ENCODE peak calls at places on chromosome 22, in nine cellular contexts. X, L, O, B, Z, A, T, J and I are unnamed samples.

GRCh38 chr22:49307071-49307830 is 520.4 kb downstream of the BRD1 start:
- DNase-seq in X (no peak), L (no peak), O (no peak), B (no peak), Z (no peak), A (no peak), T (no peak), J (no peak), I (no peak)

GRCh38 chr22:37352481-37352880 is 70.2 kb downstream of the CYTH4 start:
- DNase-seq in X (no peak), L (no peak), O (no peak), B (no peak), Z (no peak), A (no peak), T (no peak), J (no peak), I (no peak)

GRCh38 chr22:48299124-48299523 is 1528.5 kb downstream of the BRD1 start:
- DNase-seq in X (no peak), L (no peak), O (no peak), B (no peak), Z (no peak), A (no peak), T (no peak), J (no peak), I (no peak)

GRCh38 chr22:36510966-36511881 is 4.4 kb upstream of the FOXRED2 start:
- DNase-seq in X (no peak), L (no peak), O (peak), B (peak), Z (peak), A (no peak), T (no peak), J (peak), I (peak)

GRCh38 chr22:50734343-50734771 is 3.6 kb upstream of the ACR start:
- DNase-seq in X (no peak), L (no peak), O (no peak), B (no peak), Z (no peak), A (no peak), T (no peak), J (no peak), I (no peak)

GRCh38 chr22:23137905-23138520 is 3.8 kb downstream of the RSPH14 start:
- DNase-seq in X (no peak), L (no peak), O (peak), B (no peak), Z (no peak), A (no peak), T (no peak), J (no peak), I (no peak)

GRCh38 chr22:49737101-49737551 is 90.5 kb downstream of the BRD1 start:
- DNase-seq in X (no peak), L (no peak), O (no peak), B (no peak), Z (no peak), A (no peak), T (no peak), J (no peak), I (no peak)

GRCh38 chr22:19579880-19580279 is 55.7 kb upstream of the CLDN5 start:
- DNase-seq in X (peak), L (no peak), O (no peak), B (no peak), Z (no peak), A (peak), T (no peak), J (no peak), I (no peak)

GRCh38 chr22:23542933-23543332 is 37.2 kb downstream of the IGLL1 start:
- DNase-seq in X (no peak), L (no peak), O (peak), B (no peak), Z (peak), A (no peak), T (no peak), J (no peak), I (no peak)

GRCh38 chr22:20136603-20136873 is 4.9 kb downstream of the ZDHHC8 start:
- DNase-seq in X (no peak), L (no peak), O (no peak), B (no peak), Z (no peak), A (no peak), T (no peak), J (no peak), I (no peak)

GRCh38 chr22:30427871-30428270 is 2.3 kb downstream of the MTFP1 start:
- DNase-seq in X (no peak), L (no peak), O (no peak), B (no peak), Z (peak), A (no peak), T (no peak), J (no peak), I (no peak)

GRCh38 chr22:47294222-47294532 is 531.7 kb downstream of the TBC1D22A start:
- DNase-seq in X (no peak), L (no peak), O (peak), B (no peak), Z (peak), A (no peak), T (peak), J (no peak), I (no peak)